ENCODE peak calls at places on chromosomes 16 and 17, in ten cellular contexts. F is gastrocnemius medialis; W is AG04449; C is CD4-positive, alpha-beta T cell; Q is neural progenitor cell; Y is GM20000; I is dorsolateral prefrontal cortex; V is fibroblast of the aortic adventitia; A is natural killer cell; U is brain microvascular endothelial cell. X is an unnamed sample.
A peak's percentile ranks its signal among the peaks of the same experiment; 100 is the strongest.

GRCh38 chr17:68682913-68683312 is 81.7 kb upstream of the FAM20A start:
- DNase-seq in F (no peak), W (no peak), C (no peak), Q (no peak), Y (no peak), I (no peak), V (no peak), A (no peak), U (no peak), X (no peak)

GRCh38 chr16:14300631-14301149 is 229.6 kb downstream of the MRTFB start:
- DNase-seq in F (peak; percentile 86), W (peak; percentile 45), C (no peak), Q (peak; percentile 62), Y (peak; percentile 83), I (no peak), V (peak; percentile 87), A (no peak), U (peak; percentile 77), X (no peak)

GRCh38 chr17:78369791-78370381 is 8.6 kb upstream of the PGS1 start:
- DNase-seq in F (no peak), W (no peak), C (no peak), Q (no peak), Y (no peak), I (no peak), V (no peak), A (no peak), U (no peak), X (no peak)

GRCh38 chr16:66905633-66906539 is 12.8 kb downstream of the CDH16 start:
- DNase-seq in F (no peak), W (no peak), C (peak; percentile 44), Q (peak; percentile 54), Y (no peak), I (no peak), V (no peak), A (no peak), U (no peak), X (no peak)

GRCh38 chr17:65455972-65456343 is 105.5 kb downstream of the AXIN2 start:
- DNase-seq in F (peak; percentile 84), W (no peak), C (no peak), Q (peak; percentile 67), Y (no peak), I (no peak), V (peak; percentile 32), A (no peak), U (no peak), X (no peak)

GRCh38 chr17:6823011-6823442 is 8.5 kb downstream of the TEKT1 start:
- DNase-seq in F (no peak), W (no peak), C (no peak), Q (no peak), Y (no peak), I (no peak), V (peak; percentile 87), A (no peak), U (no peak), X (no peak)

GRCh38 chr16:977096-977701 is 4.4 kb upstream of the SOX8 start:
- DNase-seq in F (peak; percentile 60), W (no peak), C (no peak), Q (no peak), Y (no peak), I (peak; percentile 81), V (no peak), A (no peak), U (no peak), X (no peak)

GRCh38 chr17:19306160-19307111 is 56.1 kb downstream of the B9D1 start:
- DNase-seq in F (no peak), W (no peak), C (no peak), Q (no peak), Y (peak; percentile 74), I (peak; percentile 95), V (no peak), A (no peak), U (no peak), X (no peak)

GRCh38 chr16:75471723-75472634 is 7.5 kb upstream of the TMEM170A start:
- DNase-seq in F (peak; percentile 39), W (peak; percentile 9), C (no peak), Q (peak; percentile 69), Y (peak; percentile 84), I (peak; percentile 54), V (peak; percentile 76), A (no peak), U (peak; percentile 63), X (peak; percentile 16)

DNA sequence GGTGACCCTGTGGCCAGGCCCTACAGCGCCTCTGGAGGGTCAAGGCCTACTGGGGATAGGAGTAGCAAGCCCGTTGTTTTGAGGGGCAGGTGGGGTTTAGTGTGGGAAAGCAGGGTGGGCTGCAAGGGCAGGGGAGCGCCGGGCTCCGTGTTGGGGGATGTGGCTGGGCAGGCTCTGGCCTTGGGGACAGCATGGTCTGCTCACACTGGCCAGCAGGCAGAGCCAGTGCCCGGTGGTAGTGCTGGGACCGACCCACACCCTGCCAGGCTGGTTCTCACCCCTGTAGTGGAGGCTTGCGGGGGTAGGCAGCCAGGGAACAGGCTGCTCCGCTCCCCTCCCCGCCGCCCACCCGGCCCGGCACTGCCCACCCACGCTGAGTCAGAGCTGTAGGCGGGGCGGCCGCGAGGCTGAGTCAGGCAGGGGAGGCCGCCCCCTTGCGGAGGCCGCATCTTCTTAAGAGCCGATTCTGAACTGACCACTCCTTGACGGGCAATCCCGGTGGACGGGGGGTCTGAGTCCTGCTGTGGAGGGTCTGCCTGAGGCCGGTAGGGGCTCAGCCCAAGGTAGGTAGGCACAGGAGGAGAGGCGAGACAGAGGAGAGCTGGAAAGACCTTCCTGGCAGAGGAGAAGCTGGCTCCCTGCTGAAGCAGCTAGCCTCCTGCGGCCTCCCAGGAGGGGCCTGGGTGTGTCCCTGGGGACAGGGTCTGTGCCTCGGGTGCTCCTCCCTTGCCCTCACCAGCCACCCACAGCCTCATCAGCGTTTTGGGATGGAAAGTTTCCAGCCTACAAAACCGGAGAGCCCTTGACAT is 62.4 kb downstream of the BAIAP2 start:
- DNase-seq in F (peak; percentile 58), W (no peak), C (no peak), Q (peak; percentile 92), Y (peak; percentile 68), I (peak; percentile 80), V (peak; percentile 78), A (peak; percentile 53), U (peak; percentile 80), X (peak; percentile 43)
- TF ChIP-seq CTCF in F (peak; percentile 36), W (peak; percentile 88), C (peak; percentile 38), Q (peak; percentile 70), Y (no peak), I (peak; percentile 86), V (peak; percentile 64), A (no peak), U (peak; percentile 78), X (peak; percentile 63)

DNA sequence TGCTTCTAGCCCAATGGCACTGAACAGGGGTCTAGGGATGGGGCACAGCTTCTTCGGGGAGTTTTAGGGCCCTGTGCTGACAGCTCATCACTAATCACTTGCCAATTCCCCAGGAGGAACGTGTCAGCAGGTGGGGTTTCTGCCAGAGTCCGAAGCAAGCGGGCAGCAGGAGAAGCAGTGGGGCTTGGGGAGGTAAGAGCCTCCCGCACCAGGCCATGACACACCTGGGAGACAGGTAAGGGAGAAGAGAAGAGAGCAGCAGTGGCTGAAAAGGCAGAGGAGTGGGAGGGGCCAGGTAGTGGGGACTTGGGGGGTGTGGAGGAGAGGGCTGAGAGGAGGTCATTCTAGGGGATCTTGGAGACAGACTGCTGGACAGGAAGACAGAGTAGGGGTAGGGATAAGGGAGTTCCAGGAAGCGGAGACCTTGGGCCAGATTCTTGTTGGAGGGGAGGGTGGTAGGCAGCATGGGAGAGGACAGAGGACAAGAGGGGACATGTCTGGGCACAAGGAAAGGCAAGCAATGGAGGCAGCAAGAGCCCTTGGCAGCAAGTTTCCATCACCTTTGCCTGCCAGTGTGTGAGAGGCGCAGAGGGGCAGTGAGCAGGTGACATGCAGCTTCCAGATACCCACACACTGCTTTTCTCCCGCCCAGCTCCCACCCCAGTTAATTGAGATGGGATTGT is 4.9 kb downstream of the PHOSPHO1 start:
- DNase-seq in F (no peak), W (no peak), C (no peak), Q (no peak), Y (peak; percentile 20), I (no peak), V (no peak), A (no peak), U (no peak), X (no peak)
- TF ChIP-seq CTCF in F (no peak), W (no peak), C (no peak), Q (no peak), Y (no peak), I (no peak), V (no peak), A (no peak), U (no peak), X (no peak)

GRCh38 chr17:76707985-76708807 is 2.6 kb downstream of the MXRA7 start:
- DNase-seq in F (no peak), W (no peak), C (no peak), Q (peak; percentile 94), Y (no peak), I (peak; percentile 61), V (peak; percentile 62), A (no peak), U (no peak), X (peak; percentile 38)
- TF ChIP-seq CTCF in F (no peak), W (no peak), C (no peak), Q (peak; percentile 88), Y (no peak), I (peak; percentile 79), V (peak; percentile 66), A (no peak), U (peak; percentile 61), X (peak; percentile 55)

GRCh38 chr17:2025622-2026309 is 632 bp upstream of the RTN4RL1 start:
- DNase-seq in F (peak; percentile 73), W (no peak), C (no peak), Q (peak; percentile 74), Y (peak; percentile 68), I (no peak), V (peak; percentile 59), A (no peak), U (peak; percentile 54), X (peak; percentile 64)

GRCh38 chr17:2023256-2023655 is 1.9 kb downstream of the RTN4RL1 start:
- DNase-seq in F (no peak), W (no peak), C (no peak), Q (no peak), Y (no peak), I (no peak), V (no peak), A (no peak), U (no peak), X (no peak)

GRCh38 chr17:2025220-2025621 is at the start of gene RTN4RL1:
- DNase-seq in F (peak; percentile 61), W (no peak), C (peak; percentile 76), Q (peak; percentile 81), Y (peak; percentile 78), I (peak; percentile 79), V (peak; percentile 52), A (no peak), U (no peak), X (peak; percentile 41)

GRCh38 chr17:2023692-2024571 is 1.2 kb downstream of the RTN4RL1 start:
- DNase-seq in F (no peak), W (no peak), C (no peak), Q (peak; percentile 99), Y (no peak), I (no peak), V (peak; percentile 35), A (no peak), U (no peak), X (peak; percentile 64)

DNA sequence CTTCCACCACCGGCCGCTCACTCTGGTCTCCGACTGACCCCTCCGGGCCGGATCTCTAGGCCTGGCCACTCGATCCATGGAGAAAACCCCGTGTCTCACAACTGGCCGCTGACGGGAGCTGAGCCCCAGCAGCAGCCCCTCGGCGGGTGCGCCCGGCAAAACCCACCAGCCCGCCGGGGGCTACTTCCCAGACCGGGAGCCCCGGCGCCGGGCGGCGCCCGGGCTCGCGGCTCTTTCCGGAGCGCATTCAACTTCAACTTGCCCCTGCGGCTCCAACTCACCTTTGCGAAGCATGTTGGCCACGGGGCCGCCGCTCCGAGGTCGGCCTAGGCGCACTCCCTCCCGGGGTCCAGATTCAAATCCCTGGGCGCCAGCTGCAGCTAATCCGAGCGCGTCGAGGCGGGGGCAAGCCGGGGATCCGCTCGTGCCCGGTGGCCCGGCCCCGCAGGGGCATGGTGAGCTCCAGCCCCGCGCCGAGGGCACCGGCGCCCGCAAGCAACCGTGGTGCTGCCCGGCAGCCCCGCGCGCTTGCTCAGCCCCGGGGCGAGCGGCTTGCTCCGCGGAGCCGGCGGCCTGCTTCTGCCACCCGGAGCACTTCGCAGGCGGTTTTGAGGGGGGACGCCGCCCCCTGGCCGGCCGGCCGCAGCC is 438 bp downstream of the RTN4RL1 start:
- DNase-seq in F (no peak), W (no peak), C (no peak), Q (no peak), Y (no peak), I (no peak), V (no peak), A (no peak), U (no peak), X (no peak)
- TF ChIP-seq CTCF in F (no peak), W (no peak), C (no peak), Q (no peak), Y (no peak), I (no peak), V (no peak), A (no peak), U (no peak), X (no peak)